ENCODE peak calls at places on chromosomes 11 and 22, in four cellular contexts. A is RCC 7860, Q is HEK293T, J is pulmonary artery endothelial cell. C is an unnamed sample.

GRCh38 chr11:117273550-117274289 is 17.4 kb upstream of the BACE1-AS start:
- DNase-seq in A (peak), Q (no peak), J (no peak), C (peak)

GRCh38 chr22:44111562-44112155 is 69.1 kb upstream of the PARVG start:
- DNase-seq in A (no peak), Q (no peak), J (no peak), C (no peak)

GRCh38 chr11:119120639-119121007 is 757 bp upstream of the HINFP start:
- DNase-seq in A (no peak), Q (peak), J (no peak), C (peak)

GRCh38 chr11:78691215-78691614 is 116.6 kb upstream of the NARS2 start:
- DNase-seq in A (no peak), Q (no peak), J (no peak), C (no peak)

GRCh38 chr11:9808943-9809342 is 145.1 kb downstream of the SWAP70 start:
- DNase-seq in A (no peak), Q (no peak), J (no peak), C (no peak)

GRCh38 chr11:95647355-95647754 is 142.2 kb downstream of the FAM76B start:
- DNase-seq in A (no peak), Q (no peak), J (no peak), C (no peak)

GRCh38 chr11:12691473-12691872 is 17.3 kb downstream of the TEAD1 start:
- DNase-seq in A (peak), Q (no peak), J (no peak), C (no peak)

GRCh38 chr11:23932485-23932898 is 564.4 kb upstream of the LUZP2 start:
- DNase-seq in A (no peak), Q (no peak), J (no peak), C (no peak)

GRCh38 chr11:128512478-128513127 is 74.8 kb downstream of the ETS1 start:
- DNase-seq in A (no peak), Q (no peak), J (no peak), C (no peak)

GRCh38 chr22:37643225-37643847 is 3.9 kb downstream of the SH3BP1 start:
- DNase-seq in A (peak), Q (peak), J (no peak), C (peak)

GRCh38 chr11:102361100-102362021 is 14.3 kb downstream of the BIRC2 start:
- DNase-seq in A (no peak), Q (no peak), J (no peak), C (no peak)

C was measured in RKO.